ENCODE peak calls at places on chromosomes 2 and 18, in five cellular contexts. D is heart right ventricle; L is GM23248; A is HFF-Myc; N is activated CD4-positive, alpha-beta T cell treated with anti-CD3 and anti-CD28 coated beads, Interleukin-2, amount 50 U/mL, for 1 hour. U is an unnamed sample.

GRCh38 chr18:77811510-77811909 is 561.9 kb downstream of the GALR1 start:
- DNase-seq in L (no peak), N (no peak), D (no peak), A (no peak), U (no peak)

GRCh38 chr2:37634914-37635358 is 36.5 kb downstream of the CDC42EP3 start:
- DNase-seq in L (no peak), N (no peak), A (no peak), D (no peak), U (no peak)

GRCh38 chr2:216915548-216916128 is 55.8 kb upstream of the TNP1 start:
- DNase-seq in L (peak; percentile 30), A (no peak), D (no peak), N (no peak), U (no peak)

GRCh38 chr2:74374509-74375205 is 5.5 kb downstream of the DCTN1 start:
- DNase-seq in N (no peak), L (peak; percentile 50), D (peak; percentile 64), A (peak; percentile 40), U (no peak)

GRCh38 chr18:37532917-37533316 is 32.7 kb downstream of the CELF4 start:
- DNase-seq in A (no peak), L (no peak), D (no peak), N (no peak), U (no peak)

GRCh38 chr2:67268806-67269205 is 128.3 kb upstream of the ETAA1 start:
- DNase-seq in L (peak; percentile 78), A (no peak), D (no peak), N (no peak), U (no peak)

GRCh38 chr2:3913252-3913651 is 209.9 kb downstream of the DCDC2C start:
- DNase-seq in D (no peak), L (no peak), N (no peak), A (no peak), U (no peak)

GRCh38 chr2:127058246-127058580 is 48.7 kb downstream of the BIN1 start:
- DNase-seq in L (no peak), A (no peak), N (no peak), D (no peak), U (no peak)

GRCh38 chr2:240383871-240384700 is 51.4 kb upstream of the GPC1 start:
- DNase-seq in L (no peak), D (peak; percentile 17), N (no peak), A (no peak), U (no peak)

GRCh38 chr2:197158591-197159550 is 151.7 kb downstream of the ANKRD44 start:
- DNase-seq in L (peak; percentile 30), N (no peak), A (no peak), D (no peak), U (no peak)

GRCh38 chr2:20093263-20094141 is 42.1 kb upstream of the LAPTM4A start:
- DNase-seq in D (peak; percentile 49), N (no peak), L (peak; percentile 90), A (peak; percentile 66), U (no peak)

GRCh38 chr18:10852610-10853303 is 296.6 kb downstream of the PIEZO2 start:
- DNase-seq in D (no peak), A (no peak), L (no peak), N (no peak), U (no peak)

GRCh38 chr2:54573532-54573915 is 117.4 kb downstream of the SPTBN1 start:
- DNase-seq in N (no peak), L (no peak), A (no peak), D (no peak), U (no peak)

GRCh38 chr2:206040525-206040924 is 45.4 kb downstream of the INO80D start:
- DNase-seq in L (no peak), A (no peak), D (no peak), N (no peak), U (no peak)

GRCh38 chr18:24492445-24492844 is 32.0 kb downstream of the HRH4 start:
- DNase-seq in L (no peak), D (no peak), A (no peak), N (no peak), U (no peak)

GRCh38 chr2:24123212-24124002 is at the start of the genes FAM228B and PFN4:
- DNase-seq in L (peak; percentile 88), D (peak; percentile 92), A (no peak), N (peak; percentile 42), U (peak; percentile 41)

GRCh38 chr2:69807821-69808540 is 21.5 kb upstream of the GMCL1 start:
- DNase-seq in A (no peak), L (no peak), N (no peak), D (no peak), U (no peak)

GRCh38 chr2:117523267-117523666 is 291.2 kb upstream of the DDX18 start:
- DNase-seq in D (peak; percentile 62), A (no peak), L (no peak), N (no peak), U (no peak)

GRCh38 chr18:9719421-9719981 is 11.4 kb downstream of the RAB31 start:
- DNase-seq in A (no peak), N (no peak), L (peak; percentile 97), D (no peak), U (no peak)

GRCh38 chr2:36618381-36618780 is 20.4 kb upstream of the FEZ2 start:
- DNase-seq in A (no peak), N (no peak), D (no peak), L (peak; percentile 76), U (no peak)

GRCh38 chr2:170425291-170425751 is 247.4 kb downstream of the MYO3B start:
- DNase-seq in D (no peak), N (no peak), A (peak; percentile 40), L (peak; percentile 72), U (no peak)

GRCh38 chr2:227517724-227518123 is 45.8 kb downstream of the AGFG1 start:
- DNase-seq in A (no peak), N (no peak), L (no peak), D (no peak), U (no peak)

GRCh38 chr2:187855689-187856088 is 301.5 kb upstream of the TFPI start:
- DNase-seq in A (no peak), L (no peak), D (no peak), N (no peak), U (no peak)

GRCh38 chr18:70072678-70073077 is 125.0 kb upstream of the CD226 start:
- DNase-seq in D (no peak), N (no peak), L (peak; percentile 16), A (no peak), U (no peak)

GRCh38 chr2:151091583-151091982 is 170.1 kb downstream of the RBM43 start:
- DNase-seq in L (peak; percentile 40), N (no peak), A (no peak), D (no peak), U (no peak)

GRCh38 chr2:98830573-98831145 is 99.7 kb upstream of the MGAT4A start:
- DNase-seq in A (no peak), L (no peak), D (no peak), N (no peak), U (no peak)

GRCh38 chr2:24456610-24457556 is 34.2 kb upstream of the NCOA1 start:
- DNase-seq in L (peak; percentile 92), D (peak; percentile 45), N (no peak), A (peak; percentile 53), U (no peak)

GRCh38 chr2:191618046-191618788 is 59.7 kb upstream of the NABP1 start:
- DNase-seq in D (no peak), L (no peak), A (no peak), N (no peak), U (no peak)

GRCh38 chr2:27080140-27080469 is 1.7 kb downstream of the EMILIN1 start:
- DNase-seq in D (no peak), L (peak; percentile 61), A (no peak), N (no peak), U (no peak)

GRCh38 chr2:37554157-37554515 is 117.3 kb downstream of the CDC42EP3 start:
- DNase-seq in L (no peak), A (no peak), D (no peak), N (no peak), U (no peak)

GRCh38 chr2:241803387-241804325 is 5.3 kb upstream of the NEU4 start:
- DNase-seq in A (no peak), N (peak; percentile 36), D (peak; percentile 66), L (peak; percentile 60), U (no peak)

GRCh38 chr2:26946841-26947784 is 23.3 kb upstream of the MAPRE3 start:
- DNase-seq in L (peak; percentile 35), D (peak; percentile 69), A (no peak), N (no peak), U (no peak)

GRCh38 chr2:11773747-11774536 is 27.5 kb downstream of the LPIN1 start:
- DNase-seq in N (no peak), L (no peak), D (no peak), A (no peak), U (no peak)

GRCh38 chr2:207122914-207123744 is 42.6 kb downstream of the KLF7 start:
- DNase-seq in D (no peak), N (peak; percentile 13), L (no peak), A (no peak), U (peak; percentile 37)

GRCh38 chr2:43877782-43878464 is 39.2 kb downstream of the ABCG8 start:
- DNase-seq in N (peak; percentile 52), D (peak; percentile 36), L (peak; percentile 75), A (peak; percentile 12), U (peak; percentile 68)

GRCh38 chr2:7672027-7672684 is 754.9 kb downstream of the RNF144A start:
- DNase-seq in L (peak; percentile 8), D (peak; percentile 19), A (peak; percentile 38), N (peak; percentile 41), U (peak; percentile 55)

GRCh38 chr2:20567159-20567925 is 83.6 kb downstream of the HS1BP3 start:
- DNase-seq in A (no peak), D (no peak), N (no peak), L (no peak), U (no peak)

U was measured in CD8-positive, alpha-beta T cell.